ENCODE peak calls at places on chromosome 21, in four cellular contexts. One of them, this sample, is unnamed. For H3K4me1, the result is how much of the 10 kb centered on the place peaks cover.

GRCh38 chr21:39111928-39112327 is 71.3 kb downstream of the PSMG1 start:
- DNase-seq in vagina: no peak
- DNase-seq in psoas muscle: no peak
- DNase-seq in Caco-2: no peak
- DNase-seq in this sample: no peak

GRCh38 chr21:35719105-35719504 is 341.2 kb downstream of the SETD4 start:
- DNase-seq in Caco-2: no peak
- DNase-seq in psoas muscle: no peak
- DNase-seq in vagina: no peak
- DNase-seq in this sample: no peak

GRCh38 chr21:30555095-30555494 is 6.0 kb downstream of the KRTAP19-7 start:
- DNase-seq in Caco-2: no peak
- DNase-seq in psoas muscle: no peak
- DNase-seq in vagina: no peak
- DNase-seq in this sample: no peak

GRCh38 chr21:14308234-14308633 is 74.7 kb downstream of the HSPA13 start:
- DNase-seq in Caco-2: no peak
- DNase-seq in psoas muscle: no peak
- DNase-seq in vagina: no peak
- DNase-seq in this sample: no peak

GRCh38 chr21:38910390-38911008 is 104.8 kb downstream of the ETS2 start:
- DNase-seq in Caco-2: no peak
- DNase-seq in psoas muscle: no peak
- DNase-seq in vagina: no peak
- DNase-seq in this sample: no peak

GRCh38 chr21:17542371-17542992 is 29.6 kb downstream of the CXADR start:
- DNase-seq in vagina: no peak
- DNase-seq in psoas muscle: no peak
- DNase-seq in Caco-2: no peak
- DNase-seq in this sample: no peak

GRCh38 chr21:42031241-42031640 is 21.1 kb upstream of the ZBTB21 start:
- DNase-seq in vagina: no peak
- DNase-seq in Caco-2: no peak
- DNase-seq in psoas muscle: no peak
- DNase-seq in this sample: no peak

GRCh38 chr21:17576080-17576835 is 36.4 kb downstream of the BTG3 start:
- DNase-seq in psoas muscle: no peak
- DNase-seq in Caco-2: no peak
- DNase-seq in vagina: no peak
- DNase-seq in this sample: no peak

GRCh38 chr21:38500073-38500472 is 1.8 kb upstream of the ERG start:
- DNase-seq in Caco-2: no peak
- DNase-seq in vagina: no peak
- DNase-seq in psoas muscle: no peak
- DNase-seq in this sample: no peak

GRCh38 chr21:40472026-40472425 is 374.9 kb downstream of the DSCAM start:
- DNase-seq in psoas muscle: no peak
- DNase-seq in Caco-2: no peak
- DNase-seq in vagina: no peak
- DNase-seq in this sample: no peak

GRCh38 chr21:26769613-26770188 is 75.5 kb downstream of the ADAMTS1 start:
- DNase-seq in Caco-2: no peak
- DNase-seq in psoas muscle: no peak
- DNase-seq in vagina: no peak
- DNase-seq in this sample: no peak

GRCh38 chr21:26070822-26071425 is 99.6 kb downstream of the APP start:
- DNase-seq in vagina: no peak
- DNase-seq in Caco-2: peak
- DNase-seq in psoas muscle: peak
- DNase-seq in this sample: no peak

GRCh38 chr21:19440792-19441494 is 1037.4 kb upstream of the TMPRSS15 start:
- DNase-seq in vagina: no peak
- DNase-seq in psoas muscle: no peak
- DNase-seq in Caco-2: no peak
- DNase-seq in this sample: no peak

GRCh38 chr21:32951041-32951440 is 74.7 kb upstream of the OLIG2 start:
- DNase-seq in psoas muscle: no peak
- DNase-seq in vagina: no peak
- DNase-seq in Caco-2: no peak
- DNase-seq in this sample: no peak

GRCh38 chr21:16071082-16071481 is 341.3 kb downstream of the USP25 start:
- DNase-seq in psoas muscle: peak
- DNase-seq in vagina: no peak
- DNase-seq in Caco-2: no peak
- DNase-seq in this sample: peak

GRCh38 chr21:41207401-41208388 is 39.7 kb downstream of the BACE2 start:
- DNase-seq in Caco-2: no peak
- DNase-seq in vagina: no peak
- DNase-seq in psoas muscle: peak
- DNase-seq in this sample: no peak

GRCh38 chr21:38380391-38381137 is 117.7 kb downstream of the ERG start:
- DNase-seq in psoas muscle: no peak
- DNase-seq in vagina: no peak
- DNase-seq in Caco-2: no peak
- DNase-seq in this sample: no peak

GRCh38 chr21:40054403-40054802 is 187.2 kb downstream of the PCP4 start:
- DNase-seq in Caco-2: no peak
- DNase-seq in vagina: no peak
- DNase-seq in psoas muscle: no peak
- DNase-seq in this sample: no peak

GRCh38 chr21:17537299-17537698 is 24.5 kb downstream of the CXADR start:
- DNase-seq in psoas muscle: no peak
- DNase-seq in vagina: no peak
- DNase-seq in Caco-2: no peak
- DNase-seq in this sample: no peak

GRCh38 chr21:18030248-18030647 is 211.1 kb upstream of the C21orf91 start:
- DNase-seq in psoas muscle: no peak
- DNase-seq in vagina: no peak
- DNase-seq in Caco-2: no peak
- DNase-seq in this sample: no peak

GRCh38 chr21:28298251-28298672 is 694.4 kb downstream of the LTN1 start:
- DNase-seq in psoas muscle: no peak
- DNase-seq in Caco-2: no peak
- DNase-seq in vagina: no peak
- DNase-seq in this sample: no peak

GRCh38 chr21:22476726-22477646 is 1478.8 kb downstream of the NCAM2 start:
- DNase-seq in psoas muscle: no peak
- DNase-seq in Caco-2: no peak
- DNase-seq in vagina: no peak
- DNase-seq in this sample: no peak

GRCh38 chr21:21547368-21547953 is 549.3 kb downstream of the NCAM2 start:
- DNase-seq in Caco-2: no peak
- DNase-seq in psoas muscle: no peak
- DNase-seq in vagina: no peak
- DNase-seq in this sample: no peak

GRCh38 chr21:22314963-22315362 is 1316.8 kb downstream of the NCAM2 start:
- DNase-seq in vagina: no peak
- DNase-seq in psoas muscle: no peak
- DNase-seq in Caco-2: no peak
- DNase-seq in this sample: no peak

GRCh38 chr21:38793060-38793459 is 12.7 kb upstream of the ETS2 start:
- DNase-seq in Caco-2: no peak
- DNase-seq in vagina: no peak
- DNase-seq in psoas muscle: no peak
- DNase-seq in this sample: no peak

GRCh38 chr21:15654171-15654570 is 75.6 kb upstream of the USP25 start:
- DNase-seq in psoas muscle: no peak
- DNase-seq in vagina: no peak
- DNase-seq in Caco-2: no peak
- DNase-seq in this sample: no peak

GRCh38 chr21:35641271-35642016 is 418.9 kb downstream of the SETD4 start:
- DNase-seq in Caco-2: no peak
- DNase-seq in vagina: no peak
- DNase-seq in psoas muscle: no peak
- DNase-seq in this sample: no peak

GRCh38 chr21:38533887-38534286 is 35.6 kb upstream of the ERG start:
- DNase-seq in psoas muscle: no peak
- DNase-seq in Caco-2: no peak
- DNase-seq in vagina: no peak
- DNase-seq in this sample: no peak

GRCh38 chr21:41665766-41666595 is 100.9 kb downstream of the RIPK4 start:
- DNase-seq in Caco-2: peak
- DNase-seq in vagina: no peak
- DNase-seq in psoas muscle: no peak
- DNase-seq in this sample: no peak

GRCh38 chr21:33109574-33110339 is 39.8 kb downstream of the OLIG1 start:
- DNase-seq in vagina: no peak
- DNase-seq in Caco-2: no peak
- DNase-seq in psoas muscle: no peak
- DNase-seq in this sample: no peak

GRCh38 chr21:26374817-26375216 is 198.3 kb downstream of the CYYR1 start:
- DNase-seq in Caco-2: no peak
- DNase-seq in psoas muscle: no peak
- DNase-seq in vagina: no peak
- DNase-seq in this sample: no peak

GRCh38 chr21:31795992-31796391 is 64.1 kb upstream of the SCAF4 start:
- DNase-seq in psoas muscle: no peak
- DNase-seq in vagina: no peak
- DNase-seq in Caco-2: no peak
- DNase-seq in this sample: no peak

GRCh38 chr21:41970751-41971653 is 17.2 kb upstream of the C2CD2 start:
- DNase-seq in Caco-2: no peak
- DNase-seq in vagina: peak
- DNase-seq in psoas muscle: no peak
- DNase-seq in this sample: no peak

GRCh38 chr21:35282944-35283343 is 233.8 kb upstream of the RUNX1 start:
- DNase-seq in psoas muscle: no peak
- DNase-seq in Caco-2: no peak
- DNase-seq in vagina: no peak
- DNase-seq in this sample: no peak

GRCh38 chr21:21109736-21110135 is 111.5 kb downstream of the NCAM2 start:
- DNase-seq in psoas muscle: no peak
- DNase-seq in vagina: no peak
- DNase-seq in Caco-2: no peak
- DNase-seq in this sample: no peak

GRCh38 chr21:21003701-21004100 is 5.5 kb downstream of the NCAM2 start:
- DNase-seq in Caco-2: no peak
- DNase-seq in psoas muscle: no peak
- DNase-seq in vagina: no peak
- DNase-seq in this sample: no peak

GRCh38 chr21:17989780-17990179 is 170.6 kb upstream of the C21orf91 start:
- DNase-seq in psoas muscle: no peak
- DNase-seq in Caco-2: no peak
- DNase-seq in vagina: no peak
- DNase-seq in this sample: no peak

GRCh38 chr21:17777321-17777720 is 41.8 kb downstream of the C21orf91 start:
- DNase-seq in Caco-2: no peak
- DNase-seq in psoas muscle: no peak
- DNase-seq in vagina: no peak
- DNase-seq in this sample: no peak

DNA sequence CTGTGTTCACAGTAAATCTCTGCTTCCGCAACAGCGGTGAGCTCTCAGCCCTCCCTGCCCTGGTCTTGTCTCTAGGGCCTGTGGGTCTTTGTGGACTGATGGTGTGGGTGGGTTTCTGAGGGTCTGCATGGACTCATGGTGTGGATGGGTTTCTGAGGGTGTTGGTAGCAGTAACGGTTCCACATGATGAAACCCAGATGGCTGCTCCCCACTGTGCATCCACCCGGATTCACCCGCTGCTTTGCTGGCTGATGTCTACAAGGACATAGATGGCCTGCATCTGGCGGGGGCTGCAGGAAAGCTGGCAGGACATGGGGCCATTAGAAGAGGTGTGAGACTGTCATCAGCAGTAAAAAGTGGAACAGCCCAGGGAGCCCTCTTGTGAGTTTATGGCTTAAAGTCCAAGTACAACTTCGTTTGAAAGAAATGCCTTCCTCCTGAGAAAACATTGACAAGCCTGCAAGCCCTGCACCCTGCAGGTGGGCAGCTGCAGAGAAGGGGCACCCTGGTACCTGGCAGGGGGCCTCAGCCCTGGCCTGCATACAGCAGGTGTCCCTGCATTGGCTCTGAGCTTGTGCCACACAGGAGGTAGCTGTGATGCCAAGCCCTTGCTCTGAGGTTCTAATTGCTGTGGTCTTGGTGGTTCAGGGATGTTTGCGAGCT is 156.9 kb upstream of the COL6A1 start:
- DNase-seq in vagina: peak
- DNase-seq in psoas muscle: no peak
- DNase-seq in Caco-2: no peak
- DNase-seq in this sample: no peak
- H3K4me1 ChIP-seq in vagina: under half
- H3K4me1 ChIP-seq in psoas muscle: under half
- H3K4me1 ChIP-seq in Caco-2: under half
- H3K4me1 ChIP-seq in this sample: under half

DNA sequence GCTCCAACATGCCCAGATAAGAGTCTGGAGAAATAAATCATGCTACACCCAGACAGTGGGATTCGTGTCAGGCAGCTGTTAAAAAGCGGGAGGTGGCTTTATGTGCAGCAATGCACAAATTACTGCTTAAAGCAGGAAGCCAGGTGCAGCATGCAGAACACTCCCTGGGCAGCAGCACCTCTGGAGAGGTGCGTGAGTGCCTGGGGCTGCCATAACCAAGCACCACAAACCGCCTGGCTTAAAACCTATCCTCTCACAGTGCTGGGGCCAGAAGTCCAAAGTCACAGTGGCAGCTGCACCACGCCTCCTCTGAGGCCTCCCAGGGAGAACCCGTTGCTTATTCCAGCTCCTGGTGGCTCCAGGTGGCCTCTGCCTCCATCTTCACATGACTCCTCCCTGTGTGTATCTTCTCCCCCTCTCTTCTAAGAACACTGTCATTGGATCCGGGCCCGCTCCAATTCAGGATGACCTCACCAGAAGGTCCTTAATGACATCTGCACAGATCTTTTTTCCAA is 115.6 kb downstream of the SIK1 start:
- DNase-seq in Caco-2: peak
- DNase-seq in vagina: no peak
- DNase-seq in psoas muscle: peak
- DNase-seq in this sample: peak
- H3K4me1 ChIP-seq in Caco-2: under half
- H3K4me1 ChIP-seq in vagina: under half
- H3K4me1 ChIP-seq in psoas muscle: under half
- H3K4me1 ChIP-seq in this sample: under half

GRCh38 chr21:34129039-34129891 is 55.9 kb downstream of the MRPS6 start:
- DNase-seq in Caco-2: no peak
- DNase-seq in vagina: no peak
- DNase-seq in psoas muscle: peak
- DNase-seq in this sample: peak
- H3K4me1 ChIP-seq in Caco-2: under half
- H3K4me1 ChIP-seq in vagina: half or more
- H3K4me1 ChIP-seq in psoas muscle: half or more
- H3K4me1 ChIP-seq in this sample: under half

DNA sequence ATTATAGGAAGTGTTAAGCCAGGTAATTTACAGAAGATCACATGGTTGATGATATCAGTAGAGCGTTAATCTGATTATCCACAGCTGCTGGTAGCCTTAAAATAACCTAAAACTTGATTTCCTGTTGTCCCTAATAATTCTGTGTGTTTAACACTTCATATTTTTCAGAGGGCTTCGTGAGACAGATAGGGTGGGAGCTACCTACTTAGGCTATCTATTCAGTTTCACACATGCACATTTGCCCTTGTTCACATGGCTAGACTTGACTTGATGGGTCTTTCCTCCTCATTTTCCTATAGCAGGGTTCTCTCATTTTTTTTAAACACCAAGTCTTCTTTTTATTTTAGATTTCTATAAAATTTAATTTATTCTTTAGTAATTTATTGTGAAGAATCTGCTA is 11.0 kb downstream of the BACH1 start:
- DNase-seq in psoas muscle: no peak
- DNase-seq in vagina: no peak
- DNase-seq in Caco-2: no peak
- DNase-seq in this sample: no peak
- H3K4me1 ChIP-seq in psoas muscle: half or more
- H3K4me1 ChIP-seq in vagina: half or more
- H3K4me1 ChIP-seq in Caco-2: under half
- H3K4me1 ChIP-seq in this sample: under half

This sample was measured in ovary.